ENCODE peak calls at places on chromosomes 1 and 21, in four cellular contexts. V is spleen, O is cardiac fibroblast, H is thoracic aorta. A is an unnamed sample.

GRCh38 chr1:165137551-165138316 is 218.8 kb downstream of the LMX1A start:
- DNase-seq in O (no peak), V (no peak), H (no peak), A (no peak)

GRCh38 chr1:115183158-115183557 is 93.9 kb upstream of the TSPAN2 start:
- DNase-seq in H (no peak), O (no peak), V (no peak), A (no peak)

GRCh38 chr1:87636198-87636892 is 307.7 kb downstream of the LMO4 start:
- DNase-seq in O (no peak), H (no peak), V (no peak), A (no peak)

GRCh38 chr1:57623039-57623790 is 199.4 kb upstream of the DAB1 start:
- DNase-seq in O (peak), H (no peak), V (no peak), A (peak)

GRCh38 chr1:225378880-225379279 is 49.0 kb downstream of the LBR start:
- DNase-seq in H (no peak), O (peak), V (no peak), A (peak)

GRCh38 chr21:33245289-33245918 is 15.7 kb downstream of the IFNAR2 start:
- DNase-seq in H (no peak), V (no peak), O (no peak), A (no peak)

GRCh38 chr1:2867087-2867425 is 65.6 kb upstream of the TTC34 start:
- DNase-seq in O (no peak), H (no peak), V (no peak), A (no peak)

GRCh38 chr1:228964178-228964819 is 229.0 kb downstream of the RHOU start:
- DNase-seq in H (no peak), O (peak), V (no peak), A (peak)

GRCh38 chr1:29805122-29805895 is 569.0 kb downstream of the PTPRU start:
- DNase-seq in V (peak), O (no peak), H (no peak), A (no peak)
- TF ChIP-seq CTCF in V (no peak), O (no peak), H (no peak), A (no peak)

GRCh38 chr1:50420689-50421365 is 2.4 kb downstream of the DMRTA2 start:
- DNase-seq in O (no peak), H (no peak), V (no peak), A (no peak)
- H3K4me3 ChIP-seq in O (no peak), H (no peak), V (peak), A (no peak)

GRCh38 chr1:32392358-32392757 is 1.9 kb downstream of the BSDC1 start:
- DNase-seq in H (no peak), O (peak), V (no peak), A (peak)

GRCh38 chr1:32394890-32395415 is 712 bp upstream of the BSDC1 start:
- DNase-seq in V (no peak), O (no peak), H (no peak), A (peak)

GRCh38 chr1:32393832-32394140 is 455 bp downstream of the BSDC1 start:
- DNase-seq in V (no peak), O (no peak), H (no peak), A (peak)

GRCh38 chr1:32394141-32394889 is at the start of gene BSDC1:
- DNase-seq in O (peak), H (peak), V (peak), A (peak)

DNA sequence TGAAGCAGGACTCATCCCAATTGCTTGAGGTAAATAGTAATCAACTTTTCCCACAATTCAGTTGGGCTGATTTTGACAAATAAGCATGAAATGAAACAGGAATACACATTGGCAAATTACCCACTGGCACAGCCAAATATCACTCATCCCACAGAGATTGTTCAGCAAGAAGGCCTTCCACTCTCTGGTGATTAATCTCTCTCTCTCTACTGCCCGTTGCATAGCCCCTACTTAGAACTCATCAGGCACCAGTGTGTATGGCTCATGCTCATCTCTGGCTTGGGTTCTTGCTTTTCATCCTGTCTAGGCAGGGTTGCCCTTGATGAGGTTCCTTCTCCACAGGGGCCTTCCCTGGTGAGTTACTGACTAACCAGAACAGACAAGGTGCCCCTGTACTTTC is 1.1 kb downstream of the BSDC1 start:
- DNase-seq in H (no peak), V (no peak), O (peak), A (peak)
- TF ChIP-seq CTCF in H (no peak), V (no peak), O (no peak), A (no peak)

DNA sequence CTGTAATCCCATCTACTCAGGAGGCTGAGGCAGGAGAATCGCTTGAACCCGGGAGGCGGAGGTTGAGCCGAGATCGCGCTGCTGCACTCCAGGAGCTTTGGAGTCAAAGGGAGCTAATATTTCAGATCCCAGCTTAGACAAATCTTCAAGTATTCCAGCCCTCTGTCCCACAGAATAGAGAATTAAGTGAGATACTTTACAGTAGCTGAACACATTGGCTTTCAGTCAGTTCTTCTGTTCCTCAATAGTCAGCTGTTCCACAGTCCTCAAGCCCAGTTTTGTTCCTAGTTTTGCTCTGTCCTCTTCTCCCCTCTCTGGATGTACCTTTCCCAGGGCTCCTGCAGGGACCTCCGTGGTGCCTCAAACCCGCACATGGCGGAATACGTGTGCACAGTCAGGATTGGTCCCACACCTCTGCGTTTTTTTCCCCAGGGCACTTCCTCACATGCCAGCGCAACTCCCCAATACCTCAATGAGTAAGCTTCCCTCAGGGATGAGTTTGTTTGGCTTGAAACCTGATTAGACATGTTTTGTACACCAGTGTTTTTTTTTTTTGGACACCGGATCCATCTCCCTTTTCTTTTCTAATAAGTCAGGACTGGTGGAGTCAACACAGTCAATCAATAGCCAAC is 1.2 kb downstream of the MFN2 start:
- DNase-seq in V (no peak), O (no peak), H (no peak), A (no peak)
- H3K4me3 ChIP-seq in V (peak), O (peak), H (peak), A (peak)

DNA sequence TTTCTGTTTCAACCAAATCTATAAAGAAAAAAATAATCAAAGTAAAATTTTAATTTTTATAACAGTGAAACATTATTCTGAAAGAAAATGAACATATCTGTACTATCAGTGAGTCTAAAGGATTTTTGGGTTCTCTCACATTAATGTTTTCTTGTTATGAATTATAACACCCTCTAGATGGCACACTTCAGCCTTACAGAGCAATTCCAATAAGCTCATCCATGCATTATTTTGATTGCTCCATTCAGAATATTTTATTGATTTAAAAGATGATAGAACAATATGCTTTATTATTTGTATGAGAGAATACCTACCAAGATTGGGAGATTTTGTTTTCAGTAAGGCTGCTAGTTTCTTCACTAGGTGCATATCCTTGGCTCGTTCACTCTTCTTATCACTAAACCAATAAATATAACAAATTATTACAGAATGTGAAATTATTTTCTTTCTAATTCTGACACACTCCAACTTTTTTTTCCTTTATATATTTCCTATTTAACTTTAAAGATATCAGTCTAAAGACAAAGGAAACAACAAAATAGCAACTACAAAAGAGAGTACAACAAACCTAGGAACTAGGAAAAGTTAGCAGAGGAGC is 82.4 kb downstream of the RAB3GAP2 start:
- DNase-seq in H (no peak), V (no peak), O (peak), A (peak)
- TF ChIP-seq CTCF in H (no peak), V (peak), O (peak), A (peak)

A was measured in fibroblast of pulmonary artery.